ENCODE peak calls at places on chromosomes 2 and 18, in nine cellular contexts. C, G, O, H, Z, M, A, Q and K are unnamed samples.

GRCh38 chr18:26103579-26103978 is 13.2 kb upstream of the SS18 start:
- DNase-seq in C (peak), G (no peak), O (no peak), H (no peak), Z (no peak), M (no peak), A (peak), Q (no peak), K (no peak)

GRCh38 chr2:23861952-23862351 is 65.0 kb downstream of the ATAD2B start:
- DNase-seq in C (no peak), G (no peak), O (no peak), H (no peak), Z (no peak), M (no peak), A (no peak), Q (no peak), K (no peak)

GRCh38 chr2:230924470-230925341 is at the start of gene GPR55:
- DNase-seq in C (peak), G (no peak), O (peak), H (no peak), Z (no peak), M (no peak), A (no peak), Q (no peak), K (no peak)

GRCh38 chr2:200042944-200043343 is 87.6 kb downstream of the MAIP1 start:
- DNase-seq in C (no peak), G (no peak), O (no peak), H (no peak), Z (no peak), M (no peak), A (no peak), Q (peak), K (no peak)

GRCh38 chr2:237978058-237978712 is 11.4 kb downstream of the UBE2F start:
- DNase-seq in C (no peak), G (peak), O (peak), H (no peak), Z (no peak), M (no peak), A (no peak), Q (no peak), K (no peak)

GRCh38 chr2:166180951-166181812 is 53.4 kb upstream of the SCN1A start:
- DNase-seq in C (peak), G (no peak), O (no peak), H (peak), Z (no peak), M (peak), A (peak), Q (peak), K (peak)

GRCh38 chr2:206443735-206444527 is 599 bp downstream of the ADAM23 start:
- DNase-seq in C (no peak), G (peak), O (peak), H (peak), Z (no peak), M (peak), A (no peak), Q (peak), K (no peak)

GRCh38 chr2:191688934-191689695 is 11.2 kb downstream of the NABP1 start:
- DNase-seq in C (no peak), G (no peak), O (no peak), H (no peak), Z (no peak), M (no peak), A (no peak), Q (no peak), K (no peak)

GRCh38 chr2:151159109-151159690 is 102.5 kb downstream of the RBM43 start:
- DNase-seq in C (no peak), G (no peak), O (no peak), H (no peak), Z (no peak), M (no peak), A (no peak), Q (no peak), K (no peak)

GRCh38 chr18:28736223-28736622 is 559.3 kb upstream of the CDH2 start:
- DNase-seq in C (no peak), G (no peak), O (no peak), H (no peak), Z (no peak), M (no peak), A (no peak), Q (no peak), K (no peak)

GRCh38 chr2:127096280-127096679 is 10.7 kb downstream of the BIN1 start:
- DNase-seq in C (no peak), G (no peak), O (no peak), H (no peak), Z (no peak), M (peak), A (no peak), Q (no peak), K (no peak)

GRCh38 chr2:242004902-242005230 is 135.3 kb downstream of the RTP5 start:
- DNase-seq in C (no peak), G (no peak), O (no peak), H (no peak), Z (no peak), M (no peak), A (no peak), Q (no peak), K (no peak)

GRCh38 chr2:204180671-204181070 is 244.1 kb downstream of the ICOS start:
- DNase-seq in C (no peak), G (no peak), O (no peak), H (no peak), Z (no peak), M (no peak), A (no peak), Q (no peak), K (no peak)

GRCh38 chr2:1972428-1972827 is 228.1 kb upstream of the PXDN start:
- DNase-seq in C (no peak), G (peak), O (no peak), H (peak), Z (no peak), M (no peak), A (no peak), Q (peak), K (peak)

GRCh38 chr2:224024270-224024669 is 14.8 kb downstream of the SERPINE2 start:
- DNase-seq in C (no peak), G (no peak), O (no peak), H (no peak), Z (no peak), M (no peak), A (no peak), Q (no peak), K (no peak)

GRCh38 chr18:36610716-36611115 is 218.1 kb downstream of the TPGS2 start:
- DNase-seq in C (no peak), G (no peak), O (no peak), H (no peak), Z (no peak), M (no peak), A (no peak), Q (no peak), K (no peak)

GRCh38 chr2:33363599-33364300 is 112.7 kb upstream of the RASGRP3 start:
- DNase-seq in C (no peak), G (no peak), O (no peak), H (no peak), Z (no peak), M (no peak), A (no peak), Q (peak), K (no peak)

GRCh38 chr18:79738565-79739439 is 58.9 kb upstream of the KCNG2 start:
- DNase-seq in C (peak), G (peak), O (no peak), H (no peak), Z (no peak), M (no peak), A (no peak), Q (no peak), K (no peak)

GRCh38 chr18:8947576-8947975 is 154.9 kb upstream of the NDUFV2 start:
- DNase-seq in C (no peak), G (no peak), O (no peak), H (no peak), Z (no peak), M (no peak), A (no peak), Q (no peak), K (no peak)

GRCh38 chr18:60421356-60422118 is 49.0 kb upstream of the MC4R start:
- DNase-seq in C (no peak), G (no peak), O (no peak), H (no peak), Z (no peak), M (no peak), A (no peak), Q (no peak), K (no peak)

GRCh38 chr2:186641807-186642321 is 52.0 kb upstream of the FAM171B start:
- DNase-seq in C (peak), G (no peak), O (no peak), H (peak), Z (no peak), M (no peak), A (no peak), Q (peak), K (no peak)

GRCh38 chr2:240136013-240136670 is at the start of gene COPS9:
- DNase-seq in C (peak), G (peak), O (peak), H (peak), Z (no peak), M (peak), A (peak), Q (peak), K (peak)

GRCh38 chr2:193584001-193584400 is 1389.3 kb upstream of the TMEFF2 start:
- DNase-seq in C (no peak), G (no peak), O (no peak), H (peak), Z (no peak), M (no peak), A (no peak), Q (no peak), K (no peak)

GRCh38 chr18:35463050-35463449 is 34.7 kb downstream of the INO80C start:
- DNase-seq in C (no peak), G (no peak), O (no peak), H (no peak), Z (no peak), M (no peak), A (no peak), Q (peak), K (no peak)

GRCh38 chr2:25323042-25323514 is 18.6 kb downstream of the DNMT3A start:
- DNase-seq in C (no peak), G (no peak), O (no peak), H (no peak), Z (peak), M (peak), A (no peak), Q (peak), K (no peak)

GRCh38 chr2:54569745-54570296 is 113.7 kb downstream of the SPTBN1 start:
- DNase-seq in C (peak), G (no peak), O (no peak), H (no peak), Z (no peak), M (no peak), A (no peak), Q (no peak), K (no peak)

GRCh38 chr18:40841473-40841872 is 1113.6 kb upstream of the PIK3C3 start:
- DNase-seq in C (no peak), G (no peak), O (no peak), H (no peak), Z (no peak), M (no peak), A (no peak), Q (no peak), K (no peak)

GRCh38 chr2:45382744-45383143 is 228.3 kb downstream of the SRBD1 start:
- DNase-seq in C (no peak), G (no peak), O (no peak), H (no peak), Z (no peak), M (no peak), A (no peak), Q (peak), K (no peak)

GRCh38 chr2:219575566-219576504 is 3.7 kb downstream of the INHA start:
- DNase-seq in C (no peak), G (no peak), O (no peak), H (peak), Z (no peak), M (no peak), A (no peak), Q (no peak), K (no peak)

GRCh38 chr2:213036836-213037235 is 114.6 kb downstream of the IKZF2 start:
- DNase-seq in C (no peak), G (no peak), O (no peak), H (no peak), Z (no peak), M (no peak), A (no peak), Q (peak), K (no peak)
- H3K27ac ChIP-seq in C (no peak), G (no peak), O (no peak), H (peak), Z (no peak), M (no peak), A (no peak), Q (no peak), K (no peak)

GRCh38 chr2:217017788-217018187 is 157.9 kb upstream of the TNP1 start:
- DNase-seq in C (no peak), G (no peak), O (no peak), H (no peak), Z (no peak), M (no peak), A (no peak), Q (no peak), K (no peak)
- H3K27ac ChIP-seq in C (no peak), G (no peak), O (no peak), H (no peak), Z (no peak), M (no peak), A (no peak), Q (no peak), K (no peak)

GRCh38 chr18:12630136-12630535 is 27.8 kb downstream of the SPIRE1 start:
- DNase-seq in C (no peak), G (no peak), O (no peak), H (no peak), Z (no peak), M (no peak), A (no peak), Q (peak), K (no peak)

GRCh38 chr18:12628706-12629702 is 28.9 kb downstream of the SPIRE1 start:
- DNase-seq in C (no peak), G (no peak), O (no peak), H (no peak), Z (no peak), M (no peak), A (no peak), Q (peak), K (no peak)

GRCh38 chr18:12621737-12622306 is 36.1 kb downstream of the SPIRE1 start:
- DNase-seq in C (no peak), G (no peak), O (no peak), H (no peak), Z (no peak), M (no peak), A (no peak), Q (peak), K (no peak)

DNA sequence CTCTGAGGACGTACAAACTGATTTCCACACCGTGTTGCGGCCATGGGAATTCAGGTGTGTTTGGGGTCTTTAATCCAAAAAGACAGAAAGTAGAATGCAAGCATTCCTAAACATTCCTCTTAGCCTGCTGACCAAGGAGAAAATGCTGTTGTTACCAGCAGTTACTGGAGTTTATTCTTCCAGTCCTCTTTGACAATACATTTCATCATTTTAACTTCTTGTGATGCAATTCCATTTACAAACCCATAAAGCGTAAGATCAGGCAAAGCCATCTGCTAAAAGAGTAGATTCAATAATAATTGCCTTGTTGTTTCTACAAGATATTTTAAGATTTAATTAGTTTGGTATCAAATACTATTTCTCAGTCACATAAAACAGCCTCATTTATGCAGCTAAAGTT is 32.7 kb downstream of the SPIRE1 start:
- DNase-seq in C (no peak), G (no peak), O (no peak), H (no peak), Z (no peak), M (no peak), A (no peak), Q (no peak), K (no peak)
- H3K27ac ChIP-seq in C (no peak), G (no peak), O (no peak), H (no peak), Z (no peak), M (no peak), A (no peak), Q (no peak), K (no peak)

DNA sequence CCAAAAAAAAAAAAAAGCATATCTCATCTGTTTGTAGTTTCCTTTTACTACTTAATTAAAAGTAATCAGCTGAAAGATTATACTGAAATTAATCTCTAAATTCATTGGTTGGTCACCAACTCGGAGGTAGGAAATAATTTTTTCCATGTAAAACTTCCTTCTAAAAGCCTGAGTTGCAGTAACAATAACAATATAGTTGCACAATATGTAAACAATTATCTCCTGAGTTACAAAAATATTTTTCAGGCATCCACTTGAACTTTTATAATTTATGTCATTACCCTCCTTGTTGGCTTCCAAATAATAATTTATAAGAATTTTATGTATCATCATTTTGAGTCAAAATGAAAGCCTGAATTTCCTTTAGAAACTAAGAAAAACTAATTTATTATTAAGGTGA is 53.1 kb upstream of the ROCK1 start:
- DNase-seq in C (no peak), G (no peak), O (no peak), H (no peak), Z (no peak), M (no peak), A (no peak), Q (no peak), K (no peak)
- H3K27ac ChIP-seq in C (peak), G (no peak), O (no peak), H (no peak), Z (no peak), M (no peak), A (no peak), Q (no peak), K (no peak)

GRCh38 chr2:27095745-27096651 is 9.4 kb downstream of the KHK start:
- DNase-seq in C (peak), G (peak), O (peak), H (peak), Z (no peak), M (peak), A (peak), Q (peak), K (peak)
- H3K27ac ChIP-seq in C (no peak), G (peak), O (no peak), H (peak), Z (no peak), M (peak), A (no peak), Q (no peak), K (no peak)

GRCh38 chr2:207693641-207694249 is 17.7 kb upstream of the CCNYL1 start:
- DNase-seq in C (no peak), G (no peak), O (no peak), H (no peak), Z (no peak), M (no peak), A (no peak), Q (no peak), K (no peak)

GRCh38 chr2:207694811-207695281 is 16.6 kb upstream of the CCNYL1 start:
- DNase-seq in C (no peak), G (no peak), O (no peak), H (no peak), Z (no peak), M (no peak), A (no peak), Q (no peak), K (no peak)

GRCh38 chr2:207704031-207704430 is 7.4 kb upstream of the CCNYL1 start:
- DNase-seq in C (no peak), G (no peak), O (no peak), H (no peak), Z (no peak), M (no peak), A (no peak), Q (no peak), K (no peak)

GRCh38 chr2:207695293-207695692 is 16.1 kb upstream of the CCNYL1 start:
- DNase-seq in C (no peak), G (no peak), O (no peak), H (no peak), Z (no peak), M (no peak), A (no peak), Q (no peak), K (no peak)

DNA sequence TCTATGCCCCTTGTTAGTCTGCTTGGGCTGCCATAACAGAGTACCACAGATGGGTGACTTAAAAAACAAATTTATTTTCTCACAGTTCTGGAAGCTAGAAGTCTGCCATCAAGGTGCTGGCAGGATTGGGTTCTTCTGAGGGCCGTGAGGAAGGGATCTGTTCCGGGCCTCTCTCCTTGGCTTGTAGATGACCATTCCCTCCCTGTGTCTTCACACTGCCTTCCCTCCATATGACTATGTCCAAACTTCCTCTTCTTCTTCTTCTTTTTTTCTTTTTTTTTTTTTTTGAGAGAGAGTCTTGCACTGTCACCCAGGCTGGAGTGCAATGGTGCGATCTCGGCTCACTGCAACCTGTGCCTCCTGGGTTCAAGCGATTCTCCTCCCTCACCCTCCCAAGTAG is 13.1 kb upstream of the CCNYL1 start:
- DNase-seq in C (no peak), G (no peak), O (no peak), H (no peak), Z (no peak), M (no peak), A (no peak), Q (no peak), K (no peak)
- H3K27ac ChIP-seq in C (no peak), G (no peak), O (no peak), H (no peak), Z (no peak), M (no peak), A (no peak), Q (no peak), K (no peak)

DNA sequence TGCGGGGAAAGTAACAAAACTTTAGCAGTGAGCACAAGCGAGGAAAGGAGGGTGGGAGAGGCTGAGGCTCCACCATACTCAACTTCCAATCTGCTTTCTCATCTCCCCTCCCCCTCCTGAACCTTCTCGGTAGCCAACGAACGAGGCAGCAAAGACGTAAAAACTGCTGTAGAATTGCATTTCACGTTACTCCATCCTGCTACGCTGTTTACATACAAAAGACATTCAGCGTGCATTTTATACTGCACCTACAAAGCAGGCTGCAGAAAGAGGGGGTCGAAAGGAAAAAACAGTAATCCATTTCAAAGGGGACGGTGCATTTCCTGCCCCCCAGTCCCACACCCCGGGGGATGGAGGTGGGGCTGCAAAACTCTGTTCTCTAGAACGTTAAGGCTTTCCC is 1.1 kb downstream of the EFEMP1 start:
- DNase-seq in C (no peak), G (no peak), O (no peak), H (no peak), Z (no peak), M (no peak), A (no peak), Q (peak), K (no peak)
- H3K27ac ChIP-seq in C (no peak), G (no peak), O (no peak), H (no peak), Z (no peak), M (no peak), A (no peak), Q (no peak), K (peak)